ENCODE peak calls at places on chromosomes 11 and 22, in four cellular contexts. I is H1, J is H9, P is IMR-90. O is an unnamed sample.

GRCh38 chr22:30773919-30774318 is 79.2 kb downstream of the OSBP2 start:
- DNase-seq in I (no peak), J (no peak), P (no peak), O (no peak)

GRCh38 chr11:60251485-60252207 is 8.7 kb upstream of the MS4A4E start:
- DNase-seq in I (no peak), J (peak), P (no peak), O (peak)

GRCh38 chr11:2772544-2773031 is 72.8 kb upstream of the KCNQ1OT1 start:
- DNase-seq in I (no peak), J (no peak), P (peak), O (no peak)

GRCh38 chr11:9138612-9139579 is 47.5 kb upstream of the SCUBE2 start:
- DNase-seq in I (peak), J (no peak), P (peak), O (no peak)

GRCh38 chr11:113974741-113975470 is at the start of gene HTR3A:
- DNase-seq in I (peak), J (peak), P (no peak), O (peak)

GRCh38 chr11:27524155-27524554 is 17.6 kb upstream of the LIN7C start:
- DNase-seq in I (peak), J (peak), P (peak), O (peak)

GRCh38 chr11:74925281-74925680 is 23.6 kb downstream of the XRRA1 start:
- DNase-seq in I (no peak), J (no peak), P (peak), O (no peak)

GRCh38 chr11:71263391-71263790 is 11.0 kb upstream of the SHANK2 start:
- DNase-seq in I (no peak), J (no peak), P (peak), O (no peak)

GRCh38 chr11:27795955-27796861 is 96.0 kb upstream of the BDNF start:
- DNase-seq in I (peak), J (peak), P (peak), O (peak)

GRCh38 chr11:70399681-70400112 is 1.4 kb downstream of the CTTN start:
- DNase-seq in I (peak), J (peak), P (peak), O (peak)

GRCh38 chr11:75424396-75424795 is 8.6 kb downstream of the KLHL35 start:
- DNase-seq in I (no peak), J (no peak), P (no peak), O (peak)

GRCh38 chr11:77039491-77040400 is 5.5 kb downstream of the B3GNT6 start:
- DNase-seq in I (peak), J (peak), P (peak), O (peak)

GRCh38 chr22:17773606-17774205 is 563 bp downstream of the BID start:
- DNase-seq in I (peak), J (peak), P (peak), O (peak)

GRCh38 chr11:4610258-4610935 is 2.4 kb upstream of the TRIM68 start:
- DNase-seq in I (no peak), J (no peak), P (peak), O (peak)

DNA sequence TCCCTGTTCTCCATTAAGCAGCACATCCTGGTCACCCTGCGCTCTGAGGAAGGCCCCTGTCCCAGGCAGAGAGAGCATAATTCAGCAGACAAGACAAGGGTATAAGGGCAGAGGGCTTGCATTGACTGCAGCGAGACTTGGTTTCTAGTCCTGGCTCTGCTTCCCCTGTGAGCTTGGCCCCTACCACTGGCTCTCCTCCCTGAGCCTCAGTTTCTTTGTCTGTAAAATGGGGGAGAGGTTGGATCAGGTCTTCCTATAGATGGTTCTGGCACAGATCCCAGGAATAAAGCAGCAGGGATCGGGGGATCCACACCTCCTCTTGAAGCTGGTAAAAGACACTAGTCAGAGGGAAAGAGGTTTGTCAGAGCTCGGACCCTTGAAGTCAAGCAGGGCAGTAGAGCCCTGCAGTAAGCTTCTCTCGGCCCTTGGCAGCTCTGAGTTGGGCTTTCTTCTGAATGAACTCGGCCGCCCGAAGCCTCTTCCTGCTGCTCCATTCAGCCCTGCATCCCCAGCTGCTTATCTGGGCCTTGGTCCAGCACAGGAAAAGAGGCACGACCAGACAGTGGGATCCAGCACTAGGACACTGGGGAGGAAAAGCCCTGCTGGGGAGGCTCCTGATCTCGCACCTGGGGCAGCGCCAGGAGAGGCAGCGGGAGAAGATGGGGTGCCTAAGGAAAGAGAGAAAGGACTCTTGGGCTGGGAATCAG is 2.1 kb downstream of the CREB3L1 start:
- DNase-seq in I (no peak), J (no peak), P (peak), O (no peak)
- H3K56ac ChIP-seq in I (no peak), J (no peak), P (peak), O (peak)

GRCh38 chr22:37562049-37562784 is 1.9 kb downstream of the CDC42EP1 start:
- DNase-seq in I (no peak), J (no peak), P (no peak), O (no peak)
- H3K56ac ChIP-seq in I (no peak), J (no peak), P (peak), O (peak)

GRCh38 chr11:64294665-64295289 is 3.7 kb downstream of the KCNK4 start:
- DNase-seq in I (no peak), J (no peak), P (no peak), O (no peak)

GRCh38 chr11:64296830-64297721 is 3.1 kb upstream of the CATSPERZ start:
- DNase-seq in I (peak), J (no peak), P (no peak), O (no peak)

GRCh38 chr11:64297722-64298358 is 2.3 kb upstream of the CATSPERZ start:
- DNase-seq in I (peak), J (no peak), P (no peak), O (no peak)

GRCh38 chr11:64296236-64296635 is 3.9 kb upstream of the CATSPERZ start:
- DNase-seq in I (no peak), J (no peak), P (no peak), O (no peak)

GRCh38 chr11:64295760-64296159 is 4.4 kb upstream of the CATSPERZ start:
- DNase-seq in I (no peak), J (no peak), P (no peak), O (no peak)
- H3K56ac ChIP-seq in I (no peak), J (no peak), P (no peak), O (no peak)

GRCh38 chr11:126857860-126858808 is 142.4 kb downstream of the KIRREL3 start:
- DNase-seq in I (no peak), J (no peak), P (peak), O (no peak)

GRCh38 chr11:126855536-126855935 is 145.0 kb downstream of the KIRREL3 start:
- DNase-seq in I (no peak), J (no peak), P (no peak), O (no peak)

GRCh38 chr11:126853732-126854131 is 146.8 kb downstream of the KIRREL3 start:
- DNase-seq in I (no peak), J (no peak), P (peak), O (no peak)
- H3K56ac ChIP-seq in I (no peak), J (no peak), P (no peak), O (no peak)

GRCh38 chr22:22058649-22059475 is 76.3 kb upstream of the TOP3B start:
- DNase-seq in I (no peak), J (no peak), P (no peak), O (no peak)
- H3K56ac ChIP-seq in I (no peak), J (no peak), P (no peak), O (no peak)